ENCODE peak calls at places on chromosomes 6 and 20, in six cellular contexts. T is SK-N-SH, I is H1, M is GM12878, N is K562, K is GM12891. J is an unnamed sample.

GRCh38 chr6:139988702-139989101 is 614.3 kb upstream of the CITED2 start:
- DNase-seq in N (no peak), K (no peak), I (no peak), T (no peak), M (no peak), J (no peak)

GRCh38 chr6:36803908-36804307 is 35.3 kb downstream of the CPNE5 start:
- DNase-seq in M (no peak), N (no peak), I (no peak), T (no peak), K (no peak), J (no peak)

GRCh38 chr6:108735991-108736345 is 112.3 kb upstream of the ARMC2 start:
- DNase-seq in I (no peak), M (no peak), T (no peak), K (no peak), N (no peak), J (no peak)

GRCh38 chr6:68559716-68560115 is 75.4 kb upstream of the ADGRB3 start:
- DNase-seq in M (no peak), I (no peak), T (no peak), N (no peak), K (no peak), J (no peak)

GRCh38 chr6:72810571-72811280 is 188.9 kb downstream of the KCNQ5 start:
- DNase-seq in I (no peak), M (no peak), N (no peak), K (no peak), T (no peak), J (no peak)

GRCh38 chr6:6616670-6617069 is 28.1 kb downstream of the LY86 start:
- DNase-seq in M (no peak), I (no peak), K (no peak), N (no peak), T (no peak), J (no peak)

GRCh38 chr6:89777455-89777854 is 42.1 kb downstream of the MDN1 start:
- DNase-seq in I (no peak), K (no peak), N (no peak), T (no peak), M (no peak), J (no peak)

GRCh38 chr6:21402368-21402767 is 191.2 kb upstream of the SOX4 start:
- DNase-seq in I (no peak), K (no peak), N (no peak), T (no peak), M (peak), J (no peak)

GRCh38 chr20:4697189-4697873 is 24.4 kb upstream of the PRND start:
- DNase-seq in K (no peak), T (no peak), M (no peak), I (no peak), N (no peak), J (no peak)

GRCh38 chr6:49030621-49031020 is 432.4 kb downstream of the MMUT start:
- DNase-seq in K (no peak), M (no peak), N (no peak), I (no peak), T (no peak), J (no peak)

GRCh38 chr6:72748759-72749158 is 126.9 kb downstream of the KCNQ5 start:
- DNase-seq in N (no peak), I (no peak), K (no peak), T (no peak), M (no peak), J (no peak)

GRCh38 chr20:61663521-61664425 is 401.9 kb downstream of the TAF4 start:
- DNase-seq in T (no peak), I (no peak), K (no peak), M (no peak), N (no peak), J (no peak)

GRCh38 chr20:51417745-51418529 is 124.6 kb downstream of the NFATC2 start:
- DNase-seq in K (no peak), T (no peak), M (no peak), I (no peak), N (no peak), J (no peak)

GRCh38 chr6:141316236-141316635 is 816.5 kb upstream of the GJE1 start:
- DNase-seq in M (no peak), I (no peak), N (no peak), K (no peak), T (no peak), J (no peak)

GRCh38 chr20:19974621-19975435 is 42.3 kb upstream of the NAA20 start:
- DNase-seq in N (no peak), T (peak), K (no peak), I (peak), M (no peak), J (no peak)

GRCh38 chr6:132499757-132500156 is 13.2 kb downstream of the STX7 start:
- DNase-seq in M (no peak), I (no peak), T (no peak), N (no peak), K (no peak), J (no peak)

GRCh38 chr6:109977791-109978173 is 329 bp upstream of the GPR6 start:
- DNase-seq in I (no peak), T (no peak), K (no peak), M (no peak), N (no peak), J (no peak)

GRCh38 chr6:17705428-17705777 is 1.3 kb downstream of the NUP153 start:
- DNase-seq in N (peak), T (peak), I (no peak), K (no peak), M (no peak), J (no peak)

GRCh38 chr20:21102691-21103311 is 3.4 kb downstream of the LINC00237 start:
- DNase-seq in I (peak), K (peak), M (no peak), N (no peak), T (peak), J (no peak)

GRCh38 chr6:146876271-146877151 is 277.7 kb downstream of the ADGB start:
- DNase-seq in T (no peak), M (no peak), K (no peak), N (peak), I (no peak), J (no peak)

GRCh38 chr6:134035823-134036296 is 16.6 kb downstream of the SLC2A12 start:
- DNase-seq in N (no peak), K (no peak), M (peak), I (no peak), T (no peak), J (no peak)

GRCh38 chr6:135281227-135281626 is 100.1 kb downstream of the MYB start:
- DNase-seq in K (no peak), T (no peak), N (no peak), M (no peak), I (no peak), J (no peak)

GRCh38 chr6:39050453-39051112 is 2.0 kb downstream of the GLP1R start:
- DNase-seq in I (no peak), N (no peak), T (no peak), M (no peak), K (no peak), J (no peak)

GRCh38 chr20:40019510-40019909 is 669.5 kb downstream of the MAFB start:
- DNase-seq in M (no peak), N (no peak), K (no peak), I (no peak), T (no peak), J (no peak)

GRCh38 chr20:62195736-62196135 is 12.9 kb downstream of the MTG2 start:
- DNase-seq in T (no peak), K (no peak), M (no peak), N (no peak), I (no peak), J (no peak)

GRCh38 chr6:13814938-13815575 is 700 bp upstream of the MCUR1 start:
- DNase-seq in I (no peak), M (no peak), T (no peak), N (peak), K (no peak), J (no peak)

GRCh38 chr6:26536571-26537159 is 1.5 kb upstream of the HMGN4 start:
- DNase-seq in I (no peak), N (no peak), M (no peak), K (no peak), T (peak), J (no peak)

GRCh38 chr6:125524356-125524755 is 222.6 kb upstream of the HDDC2 start:
- DNase-seq in I (no peak), N (no peak), T (no peak), K (no peak), M (no peak), J (no peak)

DNA sequence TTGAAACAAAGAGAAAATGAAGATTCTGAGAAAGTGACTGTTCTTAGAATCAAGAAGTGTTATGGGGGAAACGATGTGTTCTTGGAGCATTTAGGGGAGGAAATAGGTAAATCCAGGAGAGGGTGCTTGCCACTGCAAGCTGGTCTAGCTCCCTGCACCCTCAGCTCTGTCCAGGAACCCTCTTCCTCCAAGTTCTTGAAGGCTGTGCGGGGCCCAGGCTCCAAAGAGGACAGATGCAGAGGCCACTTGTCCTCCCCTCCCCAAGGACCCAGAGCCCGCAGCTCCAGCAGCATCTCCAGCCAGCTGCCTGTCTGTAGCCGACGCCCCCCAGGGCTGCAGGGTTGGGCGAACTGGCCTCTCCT is 87.9 kb downstream of the CDC5L start:
- DNase-seq in T (no peak), M (no peak), N (no peak), K (no peak), I (no peak), J (no peak)
- TF ChIP-seq TAF1 in T (no peak), M (no peak), N (no peak), K (no peak), I (no peak), J (no peak)

DNA sequence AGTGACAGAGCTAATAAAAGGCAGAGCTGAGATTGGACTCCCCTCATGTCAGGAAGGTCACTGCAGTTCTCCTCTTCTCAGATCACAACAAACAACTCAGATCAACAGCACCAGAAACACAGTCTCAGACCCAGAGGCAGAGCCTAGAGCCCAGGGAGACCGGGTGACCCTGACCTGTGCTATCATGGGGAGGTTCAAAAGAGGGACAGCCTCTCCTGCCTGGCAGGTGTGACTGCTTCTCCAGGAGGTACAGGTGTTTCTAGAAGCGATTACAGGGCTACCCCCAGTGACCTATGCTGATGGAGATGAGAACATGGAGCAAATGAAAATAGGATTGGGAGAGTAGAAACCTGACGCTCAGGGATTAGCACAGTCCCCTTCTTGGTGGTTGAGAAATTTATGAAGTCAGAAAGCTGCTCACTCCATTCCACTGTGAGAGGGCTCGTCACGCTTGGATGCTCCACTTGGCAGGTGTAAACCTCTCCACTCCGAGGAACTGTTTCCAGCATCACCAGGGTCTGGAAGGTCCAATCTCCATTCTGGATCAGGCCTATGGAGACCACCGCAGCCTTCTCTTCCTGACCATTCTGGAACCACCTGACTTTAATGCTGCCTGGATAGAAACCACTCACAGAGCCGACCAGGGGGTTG is 24.3 kb upstream of the HLA-DRB5 start:
- DNase-seq in M (no peak), N (no peak), T (no peak), I (no peak), K (no peak), J (no peak)
- TF ChIP-seq TAF1 in M (no peak), N (no peak), T (no peak), I (no peak), K (no peak), J (no peak)

DNA sequence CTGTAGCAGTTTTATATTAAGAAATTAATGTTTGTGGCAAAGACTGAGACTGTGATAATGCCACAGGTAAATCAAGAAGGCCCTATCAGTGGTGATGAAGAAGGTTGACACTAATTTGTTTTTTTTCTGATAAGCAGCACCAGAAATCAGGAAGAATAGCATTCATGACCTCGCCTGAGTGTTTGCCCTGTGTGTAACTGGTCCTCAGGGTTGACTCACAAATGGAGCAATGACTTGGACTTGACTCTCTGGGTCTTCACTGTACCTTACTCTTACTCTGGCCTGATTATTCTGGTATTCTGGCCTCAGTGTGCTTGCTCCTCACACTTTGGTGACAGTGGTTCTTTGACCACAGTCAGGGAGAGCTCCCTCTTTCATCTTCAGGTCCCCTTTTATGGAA is 243.9 kb downstream of the HAO1 start:
- DNase-seq in N (no peak), M (no peak), I (no peak), T (no peak), K (no peak), J (no peak)
- TF ChIP-seq TAF1 in N (no peak), M (no peak), I (no peak), T (no peak), K (no peak), J (no peak)

GRCh38 chr6:33620584-33621395 is at the start of gene ITPR3:
- DNase-seq in M (peak), K (peak), I (peak), N (peak), T (peak), J (peak)
- TF ChIP-seq TAF1 in M (no peak), K (no peak), I (no peak), N (peak), T (no peak), J (no peak)

GRCh38 chr6:156886409-156886808 is 109.2 kb downstream of the ARID1B start:
- DNase-seq in N (peak), I (no peak), T (no peak), M (no peak), K (no peak), J (no peak)
- TF ChIP-seq TAF1 in N (no peak), I (no peak), T (no peak), M (no peak), K (no peak), J (no peak)

DNA sequence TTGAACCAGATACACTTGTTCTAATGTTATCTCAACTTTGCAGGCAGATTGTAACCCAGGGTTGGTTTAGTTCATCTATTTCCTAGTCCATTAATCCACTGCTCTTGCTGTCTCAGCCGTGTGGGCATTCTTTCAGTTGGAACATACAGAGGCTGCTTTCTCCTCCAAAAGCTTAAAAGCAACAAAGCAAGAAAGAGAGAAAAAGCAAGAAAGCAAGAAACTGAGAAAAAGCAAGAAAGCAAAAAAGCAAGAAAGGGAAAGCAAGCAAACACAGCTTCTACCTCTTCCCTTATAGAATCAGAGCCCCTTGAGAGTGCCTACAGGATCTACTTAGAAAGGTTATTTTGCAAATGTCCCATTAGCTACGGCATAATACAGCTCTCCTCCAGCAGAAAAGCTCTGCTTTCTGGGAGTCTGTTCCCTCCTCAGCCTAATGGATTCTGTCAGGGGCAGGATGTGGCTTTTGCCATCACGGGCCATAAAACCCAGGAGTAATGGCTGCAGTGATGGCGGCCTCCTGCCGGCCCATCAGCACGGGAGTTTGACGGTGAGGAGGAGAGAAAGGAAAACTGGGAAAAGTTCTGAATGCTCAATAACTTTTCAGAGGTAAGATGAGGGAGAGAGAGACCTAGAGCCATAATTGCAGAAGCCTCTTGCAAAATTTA is 156.8 kb upstream of the JARID2 start:
- DNase-seq in I (no peak), N (peak), M (no peak), K (no peak), T (peak), J (no peak)
- TF ChIP-seq TAF1 in I (no peak), N (peak), M (no peak), K (no peak), T (no peak), J (no peak)

GRCh38 chr20:58340853-58341252 is 31.3 kb downstream of the RAB22A start:
- DNase-seq in K (no peak), N (peak), M (no peak), T (no peak), I (no peak), J (no peak)
- TF ChIP-seq TAF1 in K (no peak), N (no peak), M (no peak), T (no peak), I (no peak), J (no peak)

DNA sequence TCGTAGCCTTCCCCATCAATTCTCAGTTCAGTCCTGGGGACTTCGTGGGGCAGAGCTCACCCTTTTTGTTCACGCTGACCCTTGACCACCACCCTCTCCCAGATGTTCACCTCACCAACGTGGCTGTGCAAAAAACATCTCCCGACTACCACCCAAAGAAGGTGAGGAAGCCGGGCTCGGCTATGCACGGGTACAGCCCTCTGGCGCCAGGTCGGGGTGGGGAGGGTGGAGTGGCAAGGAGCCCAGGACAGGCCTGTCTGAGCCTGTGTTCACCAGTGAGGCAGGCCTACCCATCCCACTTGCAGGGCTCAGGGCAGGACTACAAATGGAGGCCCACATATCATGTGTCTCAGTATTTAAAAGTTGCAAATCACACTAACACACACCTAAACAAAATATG is 18.1 kb downstream of the PDRG1 start:
- DNase-seq in M (no peak), I (no peak), N (no peak), T (no peak), K (no peak), J (no peak)
- TF ChIP-seq TAF1 in M (no peak), I (no peak), N (no peak), T (no peak), K (no peak), J (no peak)

J was measured in GM12892.